ENCODE peak calls at places on chromosomes 6 and 20, in seven cellular contexts. O is RCC 7860, F is Right ventricle myocardium superior, Z is M059J, V is omental fat pad, S is HEK293T, M is GM06990. A is an unnamed sample.
A peak's percentile ranks its signal among the peaks of the same experiment; 100 is the strongest.

GRCh38 chr6:166778046-166778445 is 151.0 kb upstream of the RPS6KA2 start:
- DNase-seq in M (no peak), O (no peak), S (no peak), V (no peak), F (no peak), Z (no peak), A (no peak)

GRCh38 chr20:23270427-23270911 is 80.1 kb upstream of the NXT1 start:
- DNase-seq in M (no peak), S (no peak), F (no peak), V (no peak), Z (peak; percentile 91), O (peak; percentile 90), A (no peak)

GRCh38 chr6:131460603-131460995 is 112.4 kb upstream of the ARG1 start:
- DNase-seq in V (no peak), S (no peak), M (no peak), Z (peak; percentile 30), O (no peak), F (no peak), A (no peak)

GRCh38 chr6:104829183-104829958 is 30.3 kb downstream of the HACE1 start:
- DNase-seq in S (no peak), V (no peak), F (no peak), O (no peak), Z (no peak), M (no peak), A (no peak)

GRCh38 chr6:157187182-157188093 is 135.9 kb downstream of the TMEM242 start:
- DNase-seq in Z (peak; percentile 20), O (no peak), F (no peak), V (no peak), M (no peak), S (peak; percentile 47), A (no peak)

GRCh38 chr20:44848254-44849015 is 37.1 kb upstream of the YWHAB start:
- DNase-seq in F (no peak), Z (no peak), S (no peak), V (no peak), M (no peak), O (no peak), A (no peak)

GRCh38 chr20:35200255-35200654 is 26.2 kb upstream of the MMP24 start:
- DNase-seq in S (no peak), F (no peak), M (no peak), Z (peak; percentile 86), V (no peak), O (peak; percentile 33), A (no peak)

GRCh38 chr6:45679631-45680030 is 301.9 kb upstream of the SUPT3H start:
- DNase-seq in Z (no peak), S (no peak), F (no peak), O (no peak), V (no peak), M (no peak), A (no peak)

GRCh38 chr20:61933481-61933950 is 132.2 kb downstream of the TAF4 start:
- DNase-seq in S (no peak), Z (no peak), M (no peak), O (no peak), F (peak; percentile 11), V (no peak), A (peak; percentile 47)

GRCh38 chr6:168138436-168138835 is 59.4 kb upstream of the FRMD1 start:
- DNase-seq in M (no peak), F (no peak), O (no peak), Z (no peak), V (no peak), S (no peak), A (no peak)

GRCh38 chr6:163036251-163036650 is 308.5 kb downstream of the PACRG start:
- DNase-seq in O (no peak), Z (no peak), V (no peak), F (no peak), M (no peak), S (no peak), A (no peak)

GRCh38 chr6:149095842-149096241 is 221.7 kb upstream of the TAB2 start:
- DNase-seq in Z (peak; percentile 37), O (no peak), V (no peak), S (no peak), F (no peak), M (no peak), A (no peak)

GRCh38 chr6:11772109-11772830 is 6.3 kb downstream of the ADTRP start:
- DNase-seq in S (no peak), V (no peak), O (peak; percentile 91), M (no peak), F (no peak), Z (peak; percentile 98), A (no peak)

GRCh38 chr6:1082040-1082935 is 229.6 kb upstream of the FOXQ1 start:
- DNase-seq in M (no peak), S (no peak), Z (peak; percentile 89), O (peak; percentile 82), F (no peak), V (no peak), A (no peak)

GRCh38 chr6:116073765-116074450 is 13.2 kb upstream of the FRK start:
- DNase-seq in V (no peak), F (no peak), O (peak; percentile 42), M (no peak), S (no peak), Z (peak; percentile 87), A (no peak)

GRCh38 chr6:15582499-15582898 is 80.3 kb downstream of the DTNBP1 start:
- DNase-seq in V (no peak), M (no peak), Z (no peak), O (no peak), F (no peak), S (no peak), A (no peak)

GRCh38 chr6:155152211-155153076 is 111.4 kb upstream of the CLDN20 start:
- DNase-seq in Z (no peak), V (no peak), F (no peak), M (no peak), O (no peak), S (peak; percentile 75), A (no peak)

GRCh38 chr6:2755456-2755855 is 4.7 kb upstream of the MYLK4 start:
- DNase-seq in M (no peak), S (no peak), Z (no peak), F (no peak), V (no peak), O (no peak), A (no peak)

GRCh38 chr6:48080227-48081009 is 30.6 kb downstream of the PTCHD4 start:
- DNase-seq in O (no peak), V (no peak), M (no peak), F (no peak), Z (no peak), S (no peak), A (no peak)

GRCh38 chr6:3510617-3511016 is 53.8 kb upstream of the SLC22A23 start:
- DNase-seq in M (no peak), O (no peak), F (no peak), S (no peak), Z (no peak), V (no peak), A (no peak)

GRCh38 chr6:40477246-40478126 is 109.7 kb downstream of the LRFN2 start:
- DNase-seq in O (no peak), F (no peak), Z (peak; percentile 4), M (no peak), V (no peak), S (peak; percentile 12), A (no peak)

GRCh38 chr6:124040655-124041054 is 237.0 kb downstream of the NKAIN2 start:
- DNase-seq in M (no peak), Z (no peak), S (no peak), V (no peak), O (no peak), F (no peak), A (no peak)

GRCh38 chr6:106256201-106256968 is 69.2 kb downstream of the ATG5 start:
- DNase-seq in Z (peak; percentile 73), O (peak; percentile 39), V (no peak), F (no peak), M (no peak), S (no peak), A (no peak)

GRCh38 chr6:17858576-17858975 is 128.9 kb downstream of the KIF13A start:
- DNase-seq in F (no peak), M (no peak), S (no peak), O (no peak), Z (no peak), V (no peak), A (no peak)

GRCh38 chr20:23490817-23491216 is at the start of gene CST8:
- DNase-seq in O (no peak), S (no peak), V (no peak), Z (no peak), F (no peak), M (no peak), A (no peak)

GRCh38 chr6:29826271-29826670 is 1.4 kb upstream of the HLA-G start:
- DNase-seq in S (no peak), F (no peak), Z (peak; percentile 51), O (peak; percentile 47), V (no peak), M (no peak), A (no peak)

GRCh38 chr6:88499436-88499835 is 333.3 kb upstream of the CNR1 start:
- DNase-seq in V (no peak), Z (peak; percentile 26), F (no peak), M (no peak), S (no peak), O (no peak), A (no peak)

GRCh38 chr6:123016431-123017110 is 20.5 kb downstream of the CLVS2 start:
- DNase-seq in V (no peak), S (no peak), M (no peak), F (no peak), O (no peak), Z (no peak), A (no peak)

GRCh38 chr6:87847135-87847829 is 145.2 kb upstream of the AKIRIN2 start:
- DNase-seq in S (no peak), Z (no peak), V (no peak), O (no peak), F (no peak), M (no peak), A (no peak)

GRCh38 chr6:30793521-30794194 is 49.3 kb upstream of the IER3 start:
- DNase-seq in O (no peak), M (peak; percentile 34), V (no peak), F (no peak), S (no peak), Z (peak; percentile 81), A (no peak)

GRCh38 chr20:22619272-22619671 is 34.9 kb upstream of the FOXA2 start:
- DNase-seq in M (no peak), S (no peak), O (no peak), F (no peak), Z (no peak), V (no peak), A (no peak)

A was measured in pancreas.